ENCODE peak calls at places on chromosomes 3 and 15, in four cellular contexts. U, B, C and R are unnamed samples.

GRCh38 chr3:128232421-128233180 is 79.3 kb downstream of the EEFSEC start:
- DNase-seq in U (no peak), B (no peak), C (no peak), R (no peak)

GRCh38 chr15:80455668-80456442 is 51.7 kb downstream of the ARNT2 start:
- DNase-seq in U (peak), B (peak), C (peak), R (peak)

GRCh38 chr15:28122038-28122949 is 23.2 kb upstream of the OCA2 start:
- DNase-seq in U (no peak), B (no peak), C (no peak), R (no peak)

GRCh38 chr15:28191832-28192231 is 92.7 kb upstream of the OCA2 start:
- DNase-seq in U (peak), B (no peak), C (no peak), R (no peak)

GRCh38 chr3:190495796-190496195 is 18.1 kb upstream of the IL1RAP start:
- DNase-seq in U (no peak), B (no peak), C (no peak), R (no peak)

GRCh38 chr15:29334544-29334943 is 64.9 kb upstream of the NSMCE3 start:
- DNase-seq in U (no peak), B (no peak), C (no peak), R (no peak)

GRCh38 chr3:182183716-182184430 is 472.1 kb downstream of the SOX2 start:
- DNase-seq in U (no peak), B (no peak), C (no peak), R (no peak)

GRCh38 chr3:21654662-21655061 is 96.3 kb downstream of the ZNF385D start:
- DNase-seq in U (no peak), B (no peak), C (no peak), R (no peak)

GRCh38 chr3:156449712-156450574 is 105.0 kb downstream of the SSR3 start:
- DNase-seq in U (peak), B (peak), C (peak), R (no peak)

GRCh38 chr3:72888546-72889309 is 882 bp downstream of the GXYLT2 start:
- DNase-seq in U (no peak), B (no peak), C (peak), R (no peak)

GRCh38 chr15:28128036-28128435 is 28.9 kb upstream of the OCA2 start:
- DNase-seq in U (no peak), B (no peak), C (no peak), R (no peak)

GRCh38 chr3:101036676-101037075 is 43.5 kb upstream of the ABI3BP start:
- DNase-seq in U (no peak), B (no peak), C (no peak), R (no peak)

GRCh38 chr15:76190767-76191538 is 120.3 kb downstream of the ETFA start:
- DNase-seq in U (peak), B (peak), C (peak), R (peak)

GRCh38 chr3:130850044-130850797 is 43.7 kb upstream of the ATP2C1 start:
- DNase-seq in U (peak), B (peak), C (no peak), R (peak)

GRCh38 chr15:61206767-61207166 is 22.3 kb downstream of the RORA start:
- DNase-seq in U (no peak), B (no peak), C (no peak), R (no peak)

GRCh38 chr3:156762631-156763185 is 63.4 kb upstream of the LEKR1 start:
- DNase-seq in U (no peak), B (no peak), C (no peak), R (no peak)

GRCh38 chr15:64460737-64461576 is 579 bp downstream of the ZNF609 start:
- DNase-seq in U (peak), B (peak), C (peak), R (no peak)

GRCh38 chr3:62238003-62238402 is 135.3 kb downstream of the FEZF2 start:
- DNase-seq in U (no peak), B (no peak), C (no peak), R (peak)

GRCh38 chr3:169509780-169510179 is 153.7 kb downstream of the MECOM start:
- DNase-seq in U (no peak), B (no peak), C (no peak), R (no peak)

GRCh38 chr15:50355612-50355905 is 561 bp upstream of the GABPB1 start:
- DNase-seq in U (no peak), B (no peak), C (no peak), R (no peak)

GRCh38 chr3:120678331-120678845 is 3.7 kb downstream of the HGD start:
- DNase-seq in U (peak), B (no peak), C (peak), R (peak)

GRCh38 chr3:45249391-45249790 is 23.3 kb upstream of the TMEM158 start:
- DNase-seq in U (no peak), B (no peak), C (no peak), R (no peak)

GRCh38 chr3:62587579-62588031 is 214.3 kb upstream of the FEZF2 start:
- DNase-seq in U (no peak), B (no peak), C (no peak), R (no peak)

GRCh38 chr3:62119139-62119538 is 254.2 kb downstream of the FEZF2 start:
- DNase-seq in U (no peak), B (no peak), C (peak), R (no peak)

DNA sequence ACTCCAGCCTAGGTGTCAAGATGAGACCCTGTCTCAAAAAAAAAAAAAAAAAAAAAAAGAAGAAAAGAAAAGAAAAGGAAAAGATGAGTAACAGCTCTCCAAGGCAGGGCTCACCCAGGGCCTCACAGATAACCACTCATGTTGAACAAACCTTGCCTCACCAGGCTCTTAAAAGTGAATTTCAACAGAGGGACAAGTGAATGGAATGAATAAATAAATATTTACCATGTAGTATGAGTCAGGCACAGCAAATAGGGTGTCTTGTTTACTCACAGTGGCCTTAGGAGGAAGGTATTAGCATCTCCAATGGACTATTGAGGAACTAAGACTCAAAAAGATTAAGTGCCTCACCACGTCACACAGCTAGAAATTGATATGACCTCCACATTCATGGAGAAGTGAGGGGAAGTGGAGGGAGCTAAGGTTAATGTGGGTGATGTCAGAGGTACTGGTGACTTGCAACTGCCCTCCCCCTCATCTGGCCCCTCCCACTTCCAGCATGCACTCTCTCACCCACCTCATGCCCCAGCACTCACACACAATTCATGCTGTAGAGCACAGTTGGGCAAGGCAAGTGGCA is 255.5 kb downstream of the UACA start:
- DNase-seq in U (peak), B (no peak), C (peak), R (no peak)
- TF ChIP-seq CHD2 in U (peak), B (no peak), C (no peak), R (no peak)

DNA sequence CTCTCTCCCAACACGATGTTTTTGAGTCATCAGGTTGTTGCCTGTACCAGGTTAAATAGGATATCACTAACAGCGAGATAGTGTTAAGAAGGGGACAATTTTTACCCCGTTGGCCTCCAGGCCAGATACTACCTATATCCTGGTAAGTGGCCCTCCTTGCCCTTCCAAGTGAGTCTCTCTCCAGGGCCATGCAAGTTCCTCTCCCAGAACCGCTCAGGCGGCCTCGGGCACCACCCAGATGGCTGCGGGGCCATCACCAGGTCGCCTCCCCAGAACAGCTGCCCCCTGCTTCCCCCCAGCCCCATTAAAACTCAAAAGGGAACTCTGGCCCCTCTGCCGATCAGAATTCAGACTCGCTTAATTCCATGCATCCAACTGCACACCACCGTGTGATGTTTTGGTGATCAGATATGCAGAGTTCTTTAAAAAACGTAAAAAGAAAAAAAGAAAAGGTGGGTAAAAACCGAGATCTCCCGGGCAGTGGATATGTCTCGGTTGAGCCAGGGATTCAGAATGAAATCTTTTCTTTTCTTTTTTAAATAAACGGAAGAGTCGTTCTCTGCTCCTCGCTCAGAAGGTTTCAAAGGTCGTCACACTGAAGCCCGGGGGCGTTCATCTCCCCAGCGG is 1.9 kb upstream of the TRIM71 start:
- DNase-seq in U (no peak), B (no peak), C (no peak), R (no peak)
- TF ChIP-seq POLR2AphosphoS2 in U (no peak), B (no peak), C (no peak), R (no peak)

DNA sequence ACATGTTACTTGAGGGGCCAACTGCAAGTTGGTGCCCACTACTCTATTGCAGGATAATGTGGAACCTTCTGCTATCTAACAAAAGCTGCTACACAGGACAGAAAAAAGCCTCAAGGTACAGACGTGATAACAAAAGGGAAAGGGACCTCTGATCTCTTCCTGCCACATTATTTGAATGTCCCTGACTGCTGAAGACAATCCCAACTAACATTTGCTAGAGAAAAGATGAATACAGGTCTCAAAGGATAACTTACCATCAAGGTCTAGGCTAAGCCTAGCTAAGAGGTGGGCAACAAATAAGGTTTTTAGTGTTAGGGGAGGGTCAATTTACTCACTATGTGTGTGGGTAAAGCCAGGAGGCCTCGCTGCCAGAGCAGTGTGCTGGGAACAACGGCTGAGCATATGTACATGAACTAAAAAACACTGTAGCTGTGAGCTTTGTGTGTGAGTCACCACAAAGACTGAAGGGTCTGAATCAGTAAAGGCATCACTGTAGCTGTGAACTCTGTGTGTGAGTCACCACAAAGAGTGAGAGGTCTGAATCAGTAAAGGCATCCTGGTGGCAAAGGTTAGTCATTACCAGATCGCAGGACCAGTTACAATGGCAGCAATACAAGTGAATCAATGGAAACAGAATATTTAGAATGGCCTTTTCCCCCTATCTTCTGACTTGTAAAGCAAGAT is 111.7 kb downstream of the LMLN start:
- DNase-seq in U (peak), B (peak), C (peak), R (peak)
- TF ChIP-seq CHD2 in U (no peak), B (no peak), C (no peak), R (no peak)

GRCh38 chr3:151301787-151302186 is 14.8 kb downstream of the GPR87 start:
- DNase-seq in U (no peak), B (no peak), C (no peak), R (no peak)
- TF ChIP-seq POLR2AphosphoS2 in U (no peak), B (no peak), C (no peak), R (no peak)

GRCh38 chr15:78347586-78348543 is 7.7 kb downstream of the CRABP1 start:
- DNase-seq in U (no peak), B (no peak), C (no peak), R (no peak)

GRCh38 chr15:78350058-78350457 is 9.9 kb downstream of the CRABP1 start:
- DNase-seq in U (no peak), B (no peak), C (no peak), R (no peak)

GRCh38 chr15:78353093-78353492 is 12.9 kb downstream of the CRABP1 start:
- DNase-seq in U (peak), B (peak), C (peak), R (peak)

GRCh38 chr15:78355185-78355584 is 15.0 kb downstream of the CRABP1 start:
- DNase-seq in U (no peak), B (no peak), C (no peak), R (no peak)

GRCh38 chr15:78351539-78351938 is 11.4 kb downstream of the CRABP1 start:
- DNase-seq in U (no peak), B (no peak), C (no peak), R (no peak)
- TF ChIP-seq CHD2 in U (no peak), B (no peak), C (no peak), R (no peak)

GRCh38 chr3:106302451-106303221 is 433.8 kb upstream of the CBLB start:
- DNase-seq in U (no peak), B (no peak), C (no peak), R (peak)

GRCh38 chr3:106294121-106294520 is 425.3 kb upstream of the CBLB start:
- DNase-seq in U (no peak), B (no peak), C (no peak), R (no peak)

GRCh38 chr3:106296111-106296510 is 427.3 kb upstream of the CBLB start:
- DNase-seq in U (no peak), B (no peak), C (no peak), R (no peak)

GRCh38 chr3:106305127-106305526 is 436.3 kb upstream of the CBLB start:
- DNase-seq in U (no peak), B (no peak), C (no peak), R (no peak)

DNA sequence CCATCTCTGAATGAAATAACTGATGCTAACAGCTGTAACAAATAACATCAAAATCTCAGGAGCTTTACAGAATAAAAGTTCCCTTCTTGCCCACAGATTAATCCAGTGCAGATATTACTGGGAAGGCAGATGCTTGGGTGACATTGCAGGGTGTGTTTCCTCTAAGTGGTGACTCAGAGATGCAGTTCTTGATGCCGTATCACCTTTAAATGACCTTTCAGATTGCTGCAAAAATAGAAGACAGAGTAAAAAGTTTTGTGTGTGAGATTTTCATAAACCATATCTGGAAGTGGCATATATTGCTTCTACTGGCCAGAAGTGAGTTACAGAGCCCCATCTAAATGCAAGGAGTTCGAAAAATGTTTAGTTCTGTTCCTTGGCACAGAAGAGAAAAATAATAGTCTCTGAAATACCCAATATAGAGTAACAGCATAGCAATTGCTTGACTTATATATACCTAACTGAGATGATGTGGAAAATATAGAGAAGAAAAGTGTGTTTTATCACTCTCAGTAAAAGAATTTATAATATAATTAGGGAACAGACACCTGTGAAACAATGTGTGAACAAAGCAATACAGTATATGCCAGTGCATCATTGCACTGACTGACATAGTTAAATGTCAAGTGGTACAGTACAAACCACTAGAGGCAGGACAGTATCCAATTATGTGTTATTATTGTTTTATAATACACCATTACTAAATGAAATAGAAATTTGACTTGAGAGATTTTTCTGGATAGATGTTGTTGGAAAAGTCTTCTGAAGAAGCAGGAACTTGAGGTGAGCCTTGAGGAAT is 430.7 kb upstream of the CBLB start:
- DNase-seq in U (peak), B (no peak), C (no peak), R (peak)
- TF ChIP-seq POLR2AphosphoS2 in U (no peak), B (no peak), C (no peak), R (no peak)

GRCh38 chr15:25739687-25740121 is 123.4 kb downstream of the ATP10A start:
- DNase-seq in U (peak), B (no peak), C (no peak), R (peak)
- TF ChIP-seq CHD2 in U (no peak), B (no peak), C (no peak), R (no peak)

GRCh38 chr3:194325424-194326165 is 25.5 kb downstream of the CPN2 start:
- DNase-seq in U (no peak), B (no peak), C (no peak), R (no peak)

GRCh38 chr3:194321666-194322640 is 29.2 kb downstream of the CPN2 start:
- DNase-seq in U (peak), B (no peak), C (no peak), R (no peak)

GRCh38 chr3:194322701-194323174 is 28.4 kb downstream of the CPN2 start:
- DNase-seq in U (peak), B (peak), C (peak), R (no peak)

GRCh38 chr3:194324823-194325327 is 26.3 kb downstream of the CPN2 start:
- DNase-seq in U (no peak), B (no peak), C (no peak), R (no peak)

GRCh38 chr3:194323785-194324735 is 27.1 kb downstream of the CPN2 start:
- DNase-seq in U (peak), B (peak), C (peak), R (no peak)
- TF ChIP-seq POLR2AphosphoS2 in U (no peak), B (no peak), C (no peak), R (no peak)